ENCODE peak calls at places on chromosomes 12 and 14, in six cellular contexts. One of them, this sample, is unnamed.

GRCh38 chr12:21962236-21962635 is 21.0 kb upstream of the ABCC9 start:
- DNase-seq in mammary epithelial cell: peak
- DNase-seq in Caco-2: no peak
- DNase-seq in Calu3: no peak
- DNase-seq in uterus: no peak
- DNase-seq in GM13977: no peak
- DNase-seq in this sample: no peak

GRCh38 chr12:95593266-95593871 is 42.1 kb upstream of the USP44 start:
- DNase-seq in mammary epithelial cell: no peak
- DNase-seq in Caco-2: no peak
- DNase-seq in Calu3: no peak
- DNase-seq in uterus: no peak
- DNase-seq in GM13977: no peak
- DNase-seq in this sample: no peak

GRCh38 chr12:22103418-22103817 is 57.4 kb downstream of the CMAS start:
- DNase-seq in mammary epithelial cell: no peak
- DNase-seq in Caco-2: no peak
- DNase-seq in Calu3: no peak
- DNase-seq in uterus: no peak
- DNase-seq in GM13977: no peak
- DNase-seq in this sample: no peak

GRCh38 chr14:78835052-78835451 is 664.9 kb downstream of the NRXN3 start:
- DNase-seq in mammary epithelial cell: no peak
- DNase-seq in Caco-2: no peak
- DNase-seq in Calu3: no peak
- DNase-seq in uterus: no peak
- DNase-seq in GM13977: no peak
- DNase-seq in this sample: no peak

GRCh38 chr12:1540690-1541089 is 53.7 kb downstream of the FBXL14 start:
- DNase-seq in mammary epithelial cell: peak
- DNase-seq in Caco-2: no peak
- DNase-seq in Calu3: peak
- DNase-seq in uterus: no peak
- DNase-seq in GM13977: no peak
- DNase-seq in this sample: no peak

GRCh38 chr12:98741615-98742265 is 96.7 kb downstream of the APAF1 start:
- DNase-seq in mammary epithelial cell: no peak
- DNase-seq in Caco-2: no peak
- DNase-seq in Calu3: no peak
- DNase-seq in uterus: no peak
- DNase-seq in GM13977: no peak
- DNase-seq in this sample: no peak

GRCh38 chr12:124422570-124423523 is 128.0 kb downstream of the RFLNA start:
- DNase-seq in mammary epithelial cell: peak
- DNase-seq in Caco-2: no peak
- DNase-seq in Calu3: peak
- DNase-seq in uterus: peak
- DNase-seq in GM13977: no peak
- DNase-seq in this sample: peak

GRCh38 chr14:51006781-51007211 is 62.5 kb upstream of the PYGL start:
- DNase-seq in mammary epithelial cell: peak
- DNase-seq in Caco-2: no peak
- DNase-seq in Calu3: no peak
- DNase-seq in uterus: peak
- DNase-seq in GM13977: no peak
- DNase-seq in this sample: peak

GRCh38 chr12:89707992-89708792 is 446 bp downstream of the ATP2B1 start:
- DNase-seq in mammary epithelial cell: peak
- DNase-seq in Caco-2: peak
- DNase-seq in Calu3: peak
- DNase-seq in uterus: peak
- DNase-seq in GM13977: peak
- DNase-seq in this sample: no peak

GRCh38 chr12:13033266-13033875 is 10.8 kb upstream of the FAM234B start:
- DNase-seq in mammary epithelial cell: no peak
- DNase-seq in Caco-2: no peak
- DNase-seq in Calu3: no peak
- DNase-seq in uterus: no peak
- DNase-seq in GM13977: no peak
- DNase-seq in this sample: no peak

GRCh38 chr12:48084066-48084465 is 21.8 kb downstream of the SENP1 start:
- DNase-seq in mammary epithelial cell: no peak
- DNase-seq in Caco-2: no peak
- DNase-seq in Calu3: no peak
- DNase-seq in uterus: no peak
- DNase-seq in GM13977: no peak
- DNase-seq in this sample: no peak

GRCh38 chr12:128531153-128531552 is 264.2 kb downstream of the TMEM132C start:
- DNase-seq in mammary epithelial cell: no peak
- DNase-seq in Caco-2: no peak
- DNase-seq in Calu3: no peak
- DNase-seq in uterus: no peak
- DNase-seq in GM13977: no peak
- DNase-seq in this sample: no peak

GRCh38 chr12:23528316-23528715 is 421.2 kb downstream of the SOX5 start:
- DNase-seq in mammary epithelial cell: peak
- DNase-seq in Caco-2: no peak
- DNase-seq in Calu3: no peak
- DNase-seq in uterus: no peak
- DNase-seq in GM13977: no peak
- DNase-seq in this sample: no peak

GRCh38 chr12:17169726-17170471 is 563.9 kb upstream of the LMO3 start:
- DNase-seq in mammary epithelial cell: no peak
- DNase-seq in Caco-2: no peak
- DNase-seq in Calu3: no peak
- DNase-seq in uterus: no peak
- DNase-seq in GM13977: no peak
- DNase-seq in this sample: no peak

GRCh38 chr14:20631023-20631820 is 10.3 kb downstream of the OR6S1 start:
- DNase-seq in mammary epithelial cell: peak
- DNase-seq in Caco-2: peak
- DNase-seq in Calu3: peak
- DNase-seq in uterus: peak
- DNase-seq in GM13977: no peak
- DNase-seq in this sample: no peak

GRCh38 chr12:113305281-113305856 is 29.5 kb downstream of the SLC8B1 start:
- DNase-seq in mammary epithelial cell: no peak
- DNase-seq in Caco-2: no peak
- DNase-seq in Calu3: no peak
- DNase-seq in uterus: no peak
- DNase-seq in GM13977: no peak
- DNase-seq in this sample: no peak

GRCh38 chr14:60168841-60169240 is 3.6 kb upstream of the DHRS7 start:
- DNase-seq in mammary epithelial cell: no peak
- DNase-seq in Caco-2: no peak
- DNase-seq in Calu3: no peak
- DNase-seq in uterus: no peak
- DNase-seq in GM13977: no peak
- DNase-seq in this sample: no peak

GRCh38 chr12:130463818-130464663 is 126.4 kb downstream of the PIWIL1 start:
- DNase-seq in mammary epithelial cell: no peak
- DNase-seq in Caco-2: no peak
- DNase-seq in Calu3: no peak
- DNase-seq in uterus: no peak
- DNase-seq in GM13977: no peak
- DNase-seq in this sample: no peak

GRCh38 chr14:22493143-22493542 is 95.9 kb downstream of the DAD1 start:
- DNase-seq in mammary epithelial cell: no peak
- DNase-seq in Caco-2: no peak
- DNase-seq in Calu3: no peak
- DNase-seq in uterus: no peak
- DNase-seq in GM13977: no peak
- DNase-seq in this sample: no peak

GRCh38 chr14:103904493-103905107 is 23.7 kb upstream of the TDRD9 start:
- DNase-seq in mammary epithelial cell: no peak
- DNase-seq in Caco-2: no peak
- DNase-seq in Calu3: no peak
- DNase-seq in uterus: no peak
- DNase-seq in GM13977: no peak
- DNase-seq in this sample: peak

GRCh38 chr14:94702629-94703028 is 67.3 kb downstream of the GSC start:
- DNase-seq in mammary epithelial cell: peak
- DNase-seq in Caco-2: no peak
- DNase-seq in Calu3: no peak
- DNase-seq in uterus: no peak
- DNase-seq in GM13977: no peak
- DNase-seq in this sample: no peak

GRCh38 chr12:128966411-128966810 is 113.1 kb downstream of the GLT1D1 start:
- DNase-seq in mammary epithelial cell: no peak
- DNase-seq in Caco-2: no peak
- DNase-seq in Calu3: no peak
- DNase-seq in uterus: no peak
- DNase-seq in GM13977: no peak
- DNase-seq in this sample: no peak

GRCh38 chr12:92432724-92433281 is 270.0 kb upstream of the PLEKHG7 start:
- DNase-seq in mammary epithelial cell: no peak
- DNase-seq in Caco-2: no peak
- DNase-seq in Calu3: no peak
- DNase-seq in uterus: no peak
- DNase-seq in GM13977: no peak
- DNase-seq in this sample: no peak

GRCh38 chr14:51396222-51396815 is 156.3 kb downstream of the TMX1 start:
- DNase-seq in mammary epithelial cell: peak
- DNase-seq in Caco-2: no peak
- DNase-seq in Calu3: peak
- DNase-seq in uterus: peak
- DNase-seq in GM13977: no peak
- DNase-seq in this sample: peak

GRCh38 chr14:30610719-30611388 is 11.3 kb upstream of the SCFD1 start:
- DNase-seq in mammary epithelial cell: peak
- DNase-seq in Caco-2: no peak
- DNase-seq in Calu3: peak
- DNase-seq in uterus: peak
- DNase-seq in GM13977: no peak
- DNase-seq in this sample: peak

GRCh38 chr12:116916714-116917114 is 6.0 kb downstream of the FBXW8 start:
- DNase-seq in mammary epithelial cell: peak
- DNase-seq in Caco-2: peak
- DNase-seq in Calu3: peak
- DNase-seq in uterus: no peak
- DNase-seq in GM13977: peak
- DNase-seq in this sample: peak

GRCh38 chr14:65446159-65446558 is 33.6 kb downstream of the FUT8 start:
- DNase-seq in mammary epithelial cell: peak
- DNase-seq in Caco-2: no peak
- DNase-seq in Calu3: no peak
- DNase-seq in uterus: no peak
- DNase-seq in GM13977: no peak
- DNase-seq in this sample: no peak

GRCh38 chr12:46386877-46387629 is 14.5 kb upstream of the SLC38A2 start:
- DNase-seq in mammary epithelial cell: no peak
- DNase-seq in Caco-2: no peak
- DNase-seq in Calu3: no peak
- DNase-seq in uterus: peak
- DNase-seq in GM13977: peak
- DNase-seq in this sample: no peak

GRCh38 chr12:91805031-91805430 is 340.6 kb downstream of the BTG1 start:
- DNase-seq in mammary epithelial cell: no peak
- DNase-seq in Caco-2: no peak
- DNase-seq in Calu3: no peak
- DNase-seq in uterus: no peak
- DNase-seq in GM13977: no peak
- DNase-seq in this sample: no peak

GRCh38 chr14:69612759-69613145 is 1.4 kb downstream of the SUSD6 start:
- DNase-seq in mammary epithelial cell: peak
- DNase-seq in Caco-2: no peak
- DNase-seq in Calu3: no peak
- DNase-seq in uterus: no peak
- DNase-seq in GM13977: no peak
- DNase-seq in this sample: no peak

GRCh38 chr12:53380797-53381738 is 1.1 kb downstream of the SP1 start:
- DNase-seq in mammary epithelial cell: peak
- DNase-seq in Caco-2: peak
- DNase-seq in Calu3: no peak
- DNase-seq in uterus: no peak
- DNase-seq in GM13977: no peak
- DNase-seq in this sample: no peak
- TF ChIP-seq CTCF in mammary epithelial cell: no peak
- TF ChIP-seq CTCF in Caco-2: no peak
- TF ChIP-seq CTCF in Calu3: no peak
- TF ChIP-seq CTCF in uterus: no peak
- TF ChIP-seq CTCF in GM13977: no peak
- TF ChIP-seq CTCF in this sample: no peak

GRCh38 chr14:100778078-100778927 is 47.6 kb upstream of the MEG3 start:
- DNase-seq in mammary epithelial cell: no peak
- DNase-seq in Caco-2: no peak
- DNase-seq in Calu3: no peak
- DNase-seq in uterus: no peak
- DNase-seq in GM13977: no peak
- DNase-seq in this sample: no peak
- TF ChIP-seq CTCF in mammary epithelial cell: no peak
- TF ChIP-seq CTCF in Caco-2: no peak
- TF ChIP-seq CTCF in Calu3: no peak
- TF ChIP-seq CTCF in uterus: no peak
- TF ChIP-seq CTCF in GM13977: no peak
- TF ChIP-seq CTCF in this sample: no peak

DNA sequence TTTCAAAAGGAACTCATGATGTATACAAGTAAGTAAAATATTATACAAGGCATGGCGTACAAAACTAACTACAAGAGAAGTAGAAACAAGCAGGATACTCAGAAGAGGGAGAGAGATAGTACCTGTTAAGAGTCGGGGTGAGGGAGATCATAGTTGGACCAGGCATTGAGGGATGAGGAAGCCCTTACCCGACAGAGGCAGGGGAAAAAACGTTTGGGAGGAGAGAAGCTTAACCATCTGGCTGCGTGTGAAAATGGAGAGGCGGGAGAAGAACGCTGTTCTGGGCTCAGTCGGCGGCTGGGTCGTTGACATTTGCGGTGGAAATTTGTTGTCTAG is 575 bp upstream of the FMNL3 start:
- DNase-seq in mammary epithelial cell: no peak
- DNase-seq in Caco-2: no peak
- DNase-seq in Calu3: no peak
- DNase-seq in uterus: no peak
- DNase-seq in GM13977: no peak
- DNase-seq in this sample: no peak
- TF ChIP-seq CTCF in mammary epithelial cell: no peak
- TF ChIP-seq CTCF in Caco-2: no peak
- TF ChIP-seq CTCF in Calu3: no peak
- TF ChIP-seq CTCF in uterus: no peak
- TF ChIP-seq CTCF in GM13977: no peak
- TF ChIP-seq CTCF in this sample: no peak

GRCh38 chr14:73233564-73233963 is 3.7 kb upstream of the PAPLN start:
- DNase-seq in mammary epithelial cell: no peak
- DNase-seq in Caco-2: no peak
- DNase-seq in Calu3: no peak
- DNase-seq in uterus: no peak
- DNase-seq in GM13977: no peak
- DNase-seq in this sample: no peak

GRCh38 chr14:73232984-73233383 is 4.3 kb upstream of the PAPLN start:
- DNase-seq in mammary epithelial cell: no peak
- DNase-seq in Caco-2: no peak
- DNase-seq in Calu3: no peak
- DNase-seq in uterus: peak
- DNase-seq in GM13977: no peak
- DNase-seq in this sample: no peak

GRCh38 chr14:73230051-73230450 is 7.3 kb upstream of the PAPLN start:
- DNase-seq in mammary epithelial cell: no peak
- DNase-seq in Caco-2: no peak
- DNase-seq in Calu3: no peak
- DNase-seq in uterus: no peak
- DNase-seq in GM13977: no peak
- DNase-seq in this sample: no peak

GRCh38 chr14:73234029-73234428 is 3.3 kb upstream of the PAPLN start:
- DNase-seq in mammary epithelial cell: no peak
- DNase-seq in Caco-2: no peak
- DNase-seq in Calu3: no peak
- DNase-seq in uterus: no peak
- DNase-seq in GM13977: no peak
- DNase-seq in this sample: no peak

GRCh38 chr14:73231874-73232851 is 5.1 kb upstream of the PAPLN start:
- DNase-seq in mammary epithelial cell: no peak
- DNase-seq in Caco-2: peak
- DNase-seq in Calu3: peak
- DNase-seq in uterus: no peak
- DNase-seq in GM13977: peak
- DNase-seq in this sample: no peak
- TF ChIP-seq CTCF in mammary epithelial cell: peak
- TF ChIP-seq CTCF in Caco-2: peak
- TF ChIP-seq CTCF in Calu3: peak
- TF ChIP-seq CTCF in uterus: no peak
- TF ChIP-seq CTCF in GM13977: peak
- TF ChIP-seq CTCF in this sample: no peak

This sample was measured in AG09319.